ENCODE peak calls at places on chromosome 2, in eight cellular contexts. N is activated CD4-positive, CD25-positive, alpha-beta regulatory T cell; L is GM20000; X is lower lobe of right lung; F is activated CD4-positive, alpha-beta T cell treated with anti-CD3 and anti-CD28 coated beads for 36 hours; A is left ventricle myocardium superior; C is T-helper 1 cell; R is naive thymus-derived CD4-positive, alpha-beta T cell. E is an unnamed sample.
A peak's percentile ranks its signal among the peaks of the same experiment; 100 is the strongest.

GRCh38 chr2:134245340-134245984 is 8.4 kb upstream of the MGAT5 start:
- DNase-seq in N (peak; percentile 75), L (no peak), X (peak; percentile 73), F (peak; percentile 87), A (peak; percentile 77), C (peak; percentile 63), R (peak; percentile 65), E (peak; percentile 84)

GRCh38 chr2:234164499-234165409 is 114.3 kb downstream of the SPP2 start:
- DNase-seq in N (peak; percentile 6), L (no peak), X (no peak), F (peak; percentile 56), A (peak; percentile 27), C (peak; percentile 31), R (peak; percentile 39), E (no peak)

GRCh38 chr2:237747189-237747588 is 51.4 kb upstream of the RBM44 start:
- DNase-seq in N (no peak), L (no peak), X (no peak), F (no peak), A (no peak), C (no peak), R (no peak), E (no peak)

GRCh38 chr2:98730053-98730850 is 680 bp downstream of the MGAT4A start:
- DNase-seq in N (no peak), L (no peak), X (peak; percentile 73), F (peak; percentile 81), A (peak; percentile 48), C (peak; percentile 29), R (peak; percentile 69), E (peak; percentile 42)

GRCh38 chr2:118903029-118903351 is 39.0 kb upstream of the MARCO start:
- DNase-seq in N (no peak), L (no peak), X (no peak), F (no peak), A (no peak), C (no peak), R (no peak), E (no peak)

GRCh38 chr2:31729442-31730092 is 148.8 kb upstream of the SRD5A2 start:
- DNase-seq in N (no peak), L (peak; percentile 19), X (no peak), F (no peak), A (no peak), C (no peak), R (no peak), E (no peak)

GRCh38 chr2:55498582-55498981 is 20.9 kb upstream of the CFAP36 start:
- DNase-seq in N (no peak), L (no peak), X (no peak), F (no peak), A (no peak), C (no peak), R (no peak), E (no peak)

GRCh38 chr2:147025611-147026010 is 819.2 kb upstream of the ACVR2A start:
- DNase-seq in N (no peak), L (no peak), X (no peak), F (no peak), A (no peak), C (no peak), R (no peak), E (no peak)